ENCODE peak calls at places on chromosome 9, in eight cellular contexts. B is fibroblast of the conjunctiva; X is fibroblast of lung; R is Jurkat, Clone E6-1; G is stimulated activated CD4-positive, alpha-beta T cell treated with anti-CD3 and anti-CD28 coated beads, Interleukin-2, amount 100 ng/mL, for 48 hours; V is stimulated activated CD8-positive, alpha-beta memory T cell treated with anti-CD3 and anti-CD28 coated beads, Interleukin-2, amount 100 ng/mL, for 48 hours; S is NCI-H345; N is NCI-H460. Y is an unnamed sample.

GRCh38 chr9:110659891-110660541 is 8.6 kb upstream of the MUSK start:
- DNase-seq in G (no peak), B (no peak), R (no peak), S (no peak), X (no peak), V (no peak), N (no peak), Y (no peak)

GRCh38 chr9:118644066-118644465 is 725.2 kb downstream of the BRINP1 start:
- DNase-seq in X (no peak), V (no peak), G (no peak), N (no peak), S (no peak), R (no peak), B (no peak), Y (peak)

GRCh38 chr9:93096131-93096802 is at the start of gene CARD19:
- DNase-seq in X (peak), R (no peak), G (no peak), S (peak), N (no peak), V (no peak), B (no peak), Y (peak)

GRCh38 chr9:79256691-79257213 is 315.0 kb upstream of the TLE4 start:
- DNase-seq in B (no peak), X (peak), N (no peak), G (no peak), R (no peak), S (no peak), V (no peak), Y (no peak)

GRCh38 chr9:86329649-86330048 is 24.6 kb downstream of the TUT7 start:
- DNase-seq in G (no peak), R (no peak), X (no peak), B (no peak), N (no peak), V (no peak), S (no peak), Y (no peak)

GRCh38 chr9:120532475-120532874 is 47.5 kb downstream of the CDK5RAP2 start:
- DNase-seq in G (no peak), S (no peak), B (peak), X (peak), R (no peak), N (peak), V (no peak), Y (no peak)

GRCh38 chr9:87039809-87040392 is 92.6 kb upstream of the GAS1 start:
- DNase-seq in N (no peak), V (no peak), R (no peak), G (no peak), X (peak), B (peak), S (no peak), Y (peak)

GRCh38 chr9:127421057-127421456 is 3.1 kb upstream of the ZNF79 start:
- DNase-seq in G (no peak), V (no peak), S (no peak), R (no peak), N (no peak), X (no peak), B (no peak), Y (no peak)

GRCh38 chr9:135043345-135043744 is 44.1 kb upstream of the OLFM1 start:
- DNase-seq in B (no peak), S (no peak), N (no peak), G (no peak), R (no peak), V (no peak), X (no peak), Y (peak)

GRCh38 chr9:93151097-93151784 is 17.2 kb upstream of the NINJ1 start:
- DNase-seq in R (no peak), S (no peak), V (no peak), N (no peak), B (no peak), X (no peak), G (no peak), Y (no peak)

GRCh38 chr9:38171538-38171884 is 102.5 kb upstream of the SHB start:
- DNase-seq in B (no peak), X (no peak), V (no peak), G (no peak), R (no peak), S (no peak), N (no peak), Y (no peak)

GRCh38 chr9:120775859-120776258 is 17.4 kb downstream of the FBXW2 start:
- DNase-seq in R (no peak), G (no peak), V (no peak), B (no peak), N (no peak), X (no peak), S (no peak), Y (no peak)

GRCh38 chr9:133864011-133864410 is 125.9 kb upstream of the SARDH start:
- DNase-seq in R (no peak), S (no peak), B (no peak), G (no peak), N (no peak), X (peak), V (no peak), Y (no peak)

GRCh38 chr9:20620658-20621552 is 1.4 kb downstream of the MLLT3 start:
- DNase-seq in X (peak), N (no peak), S (peak), G (peak), B (no peak), V (no peak), R (no peak), Y (peak)

Y was measured in osteoblast.